ENCODE peak calls at places on chromosomes 6 and 20, in five cellular contexts. H is cardiac muscle cell, N is ascending aorta, M is colonic mucosa, C is aorta. T is an unnamed sample. For H3K36me3, the result is how much of the 10 kb centered on the place peaks cover.

GRCh38 chr6:72554761-72555221 is 67.1 kb upstream of the KCNQ5 start:
- DNase-seq in M (no peak), N (no peak), H (peak), C (no peak), T (no peak)

GRCh38 chr6:41167173-41167963 is 4.5 kb upstream of the TREM2 start:
- DNase-seq in N (no peak), H (peak), C (no peak), M (no peak), T (no peak)

GRCh38 chr20:5448449-5449118 is 131.8 kb upstream of the PROKR2 start:
- DNase-seq in M (peak), C (no peak), H (peak), N (no peak), T (no peak)

GRCh38 chr20:49905415-49906091 is 9.8 kb downstream of the SPATA2 start:
- DNase-seq in N (no peak), H (no peak), C (no peak), M (no peak), T (peak)

GRCh38 chr6:100456881-100457220 is 7.9 kb downstream of the SIM1 start:
- DNase-seq in H (no peak), C (no peak), M (no peak), N (no peak), T (no peak)

GRCh38 chr20:23225407-23226060 is 125.1 kb upstream of the NXT1 start:
- DNase-seq in H (peak), C (peak), N (peak), M (peak), T (peak)

GRCh38 chr6:106237286-106237685 is 88.3 kb downstream of the ATG5 start:
- DNase-seq in N (no peak), H (no peak), C (no peak), M (no peak), T (no peak)

GRCh38 chr6:169454204-169454871 is 200.7 kb upstream of the THBS2 start:
- DNase-seq in M (no peak), N (no peak), H (peak), C (no peak), T (peak)

GRCh38 chr20:44720617-44720993 is 5.4 kb downstream of the CCN5 start:
- DNase-seq in M (no peak), C (peak), H (peak), N (no peak), T (no peak)

GRCh38 chr20:5910192-5910591 is 40.1 kb downstream of the TRMT6 start:
- DNase-seq in N (no peak), M (no peak), C (no peak), H (no peak), T (no peak)

GRCh38 chr20:9040874-9041524 is 27.9 kb upstream of the PLCB4 start:
- DNase-seq in M (no peak), H (no peak), N (no peak), C (no peak), T (no peak)

GRCh38 chr6:151681426-151682059 is 125.9 kb upstream of the ESR1 start:
- DNase-seq in N (no peak), M (no peak), H (peak), C (no peak), T (no peak)

GRCh38 chr6:38554700-38555413 is 84.9 kb downstream of the BTBD9 start:
- DNase-seq in C (no peak), N (no peak), H (peak), M (no peak), T (no peak)

GRCh38 chr6:391559-392440 is at the start of gene IRF4:
- DNase-seq in N (no peak), H (no peak), C (no peak), M (peak), T (no peak)

GRCh38 chr6:67877288-67877687 is 757.8 kb upstream of the ADGRB3 start:
- DNase-seq in H (no peak), M (no peak), N (no peak), C (no peak), T (no peak)

GRCh38 chr6:68427630-68428029 is 207.5 kb upstream of the ADGRB3 start:
- DNase-seq in N (no peak), C (no peak), H (no peak), M (no peak), T (no peak)

GRCh38 chr6:51398064-51398740 is 579.5 kb downstream of the TFAP2B start:
- DNase-seq in C (no peak), H (no peak), N (no peak), M (no peak), T (no peak)

GRCh38 chr6:141580121-141580520 is 552.6 kb upstream of the GJE1 start:
- DNase-seq in M (no peak), C (no peak), N (no peak), H (no peak), T (no peak)

GRCh38 chr6:160386869-160387518 is 38.8 kb downstream of the SLC22A3 start:
- DNase-seq in C (peak), N (no peak), M (no peak), H (peak), T (peak)

GRCh38 chr6:113707194-113707593 is 150.0 kb upstream of the MARCKS start:
- DNase-seq in H (no peak), M (no peak), C (no peak), N (no peak), T (no peak)

GRCh38 chr6:139544699-139545052 is 170.2 kb upstream of the CITED2 start:
- DNase-seq in M (no peak), H (no peak), N (no peak), C (no peak), T (no peak)

GRCh38 chr20:46099491-46100287 is 9.9 kb upstream of the NCOA5 start:
- DNase-seq in C (peak), M (no peak), H (peak), N (no peak), T (no peak)

GRCh38 chr20:50346372-50347347 is 156.0 kb downstream of the CEBPB start:
- DNase-seq in C (peak), M (peak), H (peak), N (peak), T (peak)

GRCh38 chr6:148800535-148800934 is 53.7 kb downstream of the UST start:
- DNase-seq in C (no peak), M (no peak), N (no peak), H (peak), T (no peak)

GRCh38 chr6:26534681-26535465 is 3.3 kb upstream of the HMGN4 start:
- DNase-seq in H (no peak), C (no peak), N (no peak), M (no peak), T (no peak)

GRCh38 chr6:31900917-31901414 is 920 bp downstream of the ZBTB12 start:
- DNase-seq in M (peak), N (no peak), H (no peak), C (peak), T (no peak)

GRCh38 chr6:91094806-91095475 is 508.1 kb upstream of the MAP3K7 start:
- DNase-seq in M (no peak), N (no peak), H (no peak), C (no peak), T (no peak)

GRCh38 chr6:168188310-168188973 is 109.4 kb upstream of the FRMD1 start:
- DNase-seq in N (no peak), C (no peak), H (no peak), M (no peak), T (peak)

GRCh38 chr6:126202689-126203088 is 137.2 kb upstream of the CENPW start:
- DNase-seq in M (no peak), C (no peak), H (no peak), N (no peak), T (no peak)

GRCh38 chr20:57427239-57428127 is 36.3 kb downstream of the RBM38 start:
- DNase-seq in M (no peak), N (no peak), H (no peak), C (no peak), T (no peak)

GRCh38 chr6:2961491-2961890 is 9.9 kb downstream of the SERPINB6 start:
- DNase-seq in N (no peak), H (no peak), M (no peak), C (no peak), T (no peak)
- H3K27ac ChIP-seq in N (peak), H (no peak), M (peak), C (no peak), T (peak)

DNA sequence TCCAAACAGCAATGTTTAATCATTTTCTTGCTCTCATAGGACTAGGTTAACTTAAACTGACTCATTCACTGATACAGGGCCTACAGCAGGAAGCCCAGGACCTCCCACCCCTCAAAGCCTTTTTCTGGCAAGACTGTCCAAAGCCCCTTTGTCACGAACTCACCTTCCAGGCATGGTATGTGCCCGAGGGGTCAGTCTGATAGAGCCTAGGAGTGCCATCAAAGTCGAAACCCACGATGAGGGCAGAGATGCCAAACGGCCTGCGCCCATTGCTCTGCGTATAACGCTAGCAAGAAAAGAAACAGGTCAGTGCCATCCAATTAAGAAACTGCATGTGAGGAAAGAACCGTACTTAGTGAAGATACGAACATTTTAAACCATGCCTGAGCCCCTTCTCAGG is 4.3 kb downstream of the PSMA7 start:
- DNase-seq in N (no peak), C (no peak), H (no peak), M (no peak), T (no peak)
- H3K36me3 ChIP-seq in N (under half), C (under half), H (half or more), M (under half), T (half or more)

DNA sequence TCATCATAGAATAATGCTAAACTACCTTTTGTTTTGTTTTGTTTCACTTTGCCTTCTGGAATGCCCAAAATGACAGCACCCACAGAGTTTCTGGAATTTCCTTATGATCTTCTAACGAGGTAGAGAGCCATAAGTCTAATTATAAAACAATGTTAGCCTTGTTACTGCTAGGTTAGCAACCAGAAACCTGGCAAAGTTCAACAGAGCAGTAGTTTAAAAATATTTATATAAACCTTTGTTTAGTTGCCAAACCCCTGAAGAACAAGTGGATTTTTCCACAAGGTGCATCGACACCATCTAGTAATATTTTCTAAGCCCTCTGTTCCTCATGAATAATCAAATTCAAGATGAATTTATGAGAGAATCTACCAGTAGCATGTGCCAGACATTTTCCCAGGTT is 27.6 kb upstream of the IPCEF1 start:
- DNase-seq in N (no peak), M (no peak), H (no peak), C (no peak), T (no peak)
- H3K27ac ChIP-seq in N (no peak), M (no peak), H (no peak), C (no peak), T (peak)

GRCh38 chr6:158085261-158086053 is 82.6 kb downstream of the SERAC1 start:
- DNase-seq in N (no peak), C (no peak), M (no peak), H (no peak), T (no peak)

GRCh38 chr6:158086054-158086705 is 81.9 kb downstream of the SERAC1 start:
- DNase-seq in M (no peak), H (peak), N (no peak), C (no peak), T (no peak)

GRCh38 chr6:158083687-158084325 is 84.3 kb downstream of the SERAC1 start:
- DNase-seq in M (no peak), H (no peak), N (no peak), C (no peak), T (no peak)

GRCh38 chr6:158086706-158087518 is 81.2 kb downstream of the SERAC1 start:
- DNase-seq in H (no peak), M (no peak), C (peak), N (no peak), T (peak)

GRCh38 chr6:158087519-158087867 is 80.6 kb downstream of the SERAC1 start:
- DNase-seq in N (no peak), H (no peak), C (no peak), M (no peak), T (no peak)
- H3K36me3 ChIP-seq in N (under half), H (under half), C (under half), M (under half), T (under half)

DNA sequence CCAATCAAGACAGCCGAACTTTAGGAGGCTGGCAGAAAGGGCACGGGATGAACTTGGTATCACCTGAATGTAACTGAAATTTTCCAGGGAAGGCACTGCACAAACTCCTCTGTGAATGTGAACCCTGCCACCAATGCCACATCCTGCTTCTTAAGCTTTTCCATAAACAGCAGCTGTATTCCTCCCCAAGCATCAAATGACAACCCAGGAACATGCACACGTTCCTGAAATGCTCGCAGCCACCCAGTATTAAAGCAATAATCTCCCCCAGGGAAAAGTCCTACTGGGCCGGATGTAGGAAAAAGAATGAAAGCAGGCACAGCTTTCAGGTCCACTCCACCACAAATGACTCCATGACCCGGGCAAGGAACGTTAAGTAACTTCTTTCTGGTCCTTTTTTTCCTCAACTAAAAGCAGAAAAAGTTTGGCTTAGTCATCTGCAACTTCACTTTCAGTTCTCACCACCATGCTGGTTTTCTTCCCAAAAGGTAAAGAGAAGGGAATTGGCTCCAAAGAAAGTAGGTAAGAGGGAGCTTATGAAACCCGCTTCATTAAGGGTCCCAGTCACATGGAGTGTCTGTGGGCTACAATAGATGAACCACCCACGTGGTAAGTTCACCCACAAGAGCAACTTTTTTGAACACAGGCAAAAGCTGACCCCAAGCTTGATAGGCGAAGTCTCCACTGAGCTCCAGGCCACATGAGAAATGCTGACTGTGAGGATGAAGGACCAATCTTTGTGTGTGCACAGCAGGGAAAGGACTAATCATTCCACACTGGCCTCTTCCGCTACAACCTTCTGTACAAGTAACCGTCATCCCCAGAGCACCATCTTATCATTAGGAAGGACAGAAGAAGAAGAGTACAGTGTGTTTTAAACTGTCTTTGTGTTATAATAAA is 90.1 kb downstream of the HIVEP2 start:
- DNase-seq in H (no peak), N (no peak), C (no peak), M (no peak), T (no peak)
- H3K27ac ChIP-seq in H (no peak), N (no peak), C (no peak), M (no peak), T (no peak)

GRCh38 chr20:14997791-14998190 is 660.4 kb upstream of the FLRT3 start:
- DNase-seq in N (no peak), M (no peak), C (no peak), H (peak), T (no peak)
- H3K36me3 ChIP-seq in N (under half), M (under half), C (under half), H (under half), T (under half)

DNA sequence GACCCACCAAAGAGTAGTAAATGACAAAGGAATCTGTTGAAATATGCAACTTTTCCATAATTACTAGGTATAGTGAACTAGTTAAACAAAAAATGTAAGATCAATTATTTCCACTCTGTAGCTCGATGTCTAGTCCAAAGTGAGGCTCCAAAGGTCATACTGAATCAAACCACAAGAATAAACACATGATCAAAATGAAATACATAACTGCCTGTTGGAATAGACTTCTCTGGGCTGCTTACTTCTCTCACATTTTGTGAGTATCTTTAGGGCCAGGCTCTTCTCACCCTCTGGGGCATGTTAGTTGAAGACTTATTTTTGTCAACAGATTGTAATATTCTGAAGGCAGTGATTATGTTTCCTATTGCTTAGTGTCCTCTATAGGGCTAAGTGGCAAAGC is 103.7 kb upstream of the TMEM170B start:
- DNase-seq in C (no peak), H (no peak), M (no peak), N (no peak), T (no peak)
- H3K27ac ChIP-seq in C (peak), H (no peak), M (peak), N (peak), T (peak)

T was measured in sigmoid colon.